ENCODE peak calls at places on chromosome 18, in four cellular contexts. B is activated CD4-positive, alpha-beta T cell treated with anti-CD3 and anti-CD28 coated beads for 48 hours; O is EL; U is A549. S is an unnamed sample.

GRCh38 chr18:36811955-36812354 is 16.8 kb downstream of the TPGS2 start:
- DNase-seq in U (no peak), B (no peak), O (no peak), S (no peak)

GRCh38 chr18:79442508-79443221 is 46.9 kb downstream of the NFATC1 start:
- DNase-seq in O (no peak), U (no peak), B (no peak), S (no peak)

GRCh38 chr18:111292-112014 is 46.9 kb upstream of the USP14 start:
- DNase-seq in U (peak), O (peak), B (peak), S (peak)

GRCh38 chr18:3692113-3692621 is 242.2 kb downstream of the TGIF1 start:
- DNase-seq in B (no peak), O (no peak), U (peak), S (no peak)

GRCh38 chr18:32549248-32549842 is 78.7 kb upstream of the GAREM1 start:
- DNase-seq in O (no peak), U (peak), B (peak), S (peak)

GRCh38 chr18:39842042-39842791 is 2112.8 kb upstream of the PIK3C3 start:
- DNase-seq in O (no peak), B (no peak), U (no peak), S (no peak)

GRCh38 chr18:39962546-39962945 is 1992.5 kb upstream of the PIK3C3 start:
- DNase-seq in B (no peak), U (no peak), O (no peak), S (no peak)

GRCh38 chr18:56257215-56257614 is 381.2 kb downstream of the TXNL1 start:
- DNase-seq in O (peak), U (peak), B (no peak), S (no peak)

GRCh38 chr18:8654482-8655451 is 45.5 kb downstream of the RAB12 start:
- DNase-seq in B (no peak), U (peak), O (peak), S (no peak)

GRCh38 chr18:28175930-28176673 is 828 bp downstream of the CDH2 start:
- DNase-seq in O (peak), B (no peak), U (peak), S (peak)

GRCh38 chr18:55452123-55452611 is 135.8 kb downstream of the TCF4 start:
- DNase-seq in U (peak), O (no peak), B (no peak), S (no peak)

GRCh38 chr18:9147440-9148238 is 11.1 kb downstream of the ANKRD12 start:
- DNase-seq in U (peak), O (peak), B (peak), S (peak)

GRCh38 chr18:75107196-75107930 is 101.6 kb downstream of the PTGR3 start:
- DNase-seq in O (no peak), U (no peak), B (no peak), S (no peak)

GRCh38 chr18:37124511-37124910 is 295.6 kb downstream of the KIAA1328 start:
- DNase-seq in O (peak), U (no peak), B (no peak), S (no peak)

GRCh38 chr18:63237911-63238710 is 81.5 kb downstream of the BCL2 start:
- DNase-seq in B (no peak), U (peak), O (peak), S (no peak)

GRCh38 chr18:1848716-1849115 is 722.6 kb downstream of the METTL4 start:
- DNase-seq in O (no peak), B (no peak), U (no peak), S (no peak)

GRCh38 chr18:41674466-41674865 is 280.6 kb upstream of the PIK3C3 start:
- DNase-seq in B (no peak), U (no peak), O (no peak), S (no peak)

GRCh38 chr18:22032392-22032961 is 136.9 kb upstream of the GATA6 start:
- DNase-seq in B (no peak), U (peak), O (peak), S (no peak)

GRCh38 chr18:28961669-28962228 is 784.8 kb upstream of the CDH2 start:
- DNase-seq in U (peak), B (no peak), O (peak), S (no peak)

GRCh38 chr18:31722369-31722957 is 38.1 kb upstream of the B4GALT6 start:
- DNase-seq in O (peak), B (peak), U (peak), S (peak)

GRCh38 chr18:13051950-13052349 is 60.8 kb downstream of the CEP192 start:
- DNase-seq in B (no peak), U (no peak), O (no peak), S (no peak)

GRCh38 chr18:76491436-76491800 is 3.6 kb downstream of the ZNF516 start:
- DNase-seq in B (peak), U (peak), O (peak), S (peak)

GRCh38 chr18:62716679-62717058 is 1.3 kb downstream of the PHLPP1 start:
- DNase-seq in B (peak), U (peak), O (peak), S (peak)

GRCh38 chr18:63325086-63325686 is 5.6 kb upstream of the BCL2 start:
- DNase-seq in O (no peak), B (no peak), U (no peak), S (no peak)

GRCh38 chr18:63430526-63430925 is 8.2 kb upstream of the VPS4B start:
- DNase-seq in O (no peak), B (no peak), U (no peak), S (no peak)

S was measured in stimulated activated CD4-positive, alpha-beta T cell treated with anti-CD3 and anti-CD28 coated beads, Interleukin-15, amount 100 ng/mL, for 24 hours.